ENCODE peak calls at places on chromosome 9, in four cellular contexts. B is right atrium auricular region, U is A673, K is pancreas. R is an unnamed sample.
A peak's percentile ranks its signal among the peaks of the same experiment; 100 is the strongest.

GRCh38 chr9:138075496-138075895 is 197.9 kb downstream of the CACNA1B start:
- DNase-seq in B (peak; percentile 38), U (no peak), K (no peak), R (no peak)

GRCh38 chr9:7376838-7377237 is 422.7 kb downstream of the DMAC1 start:
- DNase-seq in B (no peak), U (peak; percentile 93), K (no peak), R (no peak)

GRCh38 chr9:126407125-126407870 is 80.7 kb downstream of the MVB12B start:
- DNase-seq in B (no peak), U (no peak), K (no peak), R (no peak)

GRCh38 chr9:98135558-98135934 is 16.5 kb upstream of the TRIM14 start:
- DNase-seq in B (no peak), U (no peak), K (no peak), R (no peak)

GRCh38 chr9:133335924-133336811 is at the start of gene SURF6:
- DNase-seq in B (peak; percentile 89), U (peak; percentile 97), K (peak; percentile 88), R (peak; percentile 87)

GRCh38 chr9:18632624-18633407 is 158.9 kb downstream of the ADAMTSL1 start:
- DNase-seq in B (no peak), U (no peak), K (no peak), R (no peak)

GRCh38 chr9:80866576-80867227 is 822.6 kb downstream of the TLE1 start:
- DNase-seq in B (no peak), U (no peak), K (no peak), R (no peak)

GRCh38 chr9:89811896-89812450 is 207.2 kb downstream of the GADD45G start:
- DNase-seq in B (no peak), U (no peak), K (no peak), R (no peak)

GRCh38 chr9:87125819-87126218 is 178.5 kb upstream of the GAS1 start:
- DNase-seq in B (no peak), U (no peak), K (no peak), R (no peak)

GRCh38 chr9:86202338-86202882 is 57.0 kb downstream of the C9orf153 start:
- DNase-seq in B (no peak), U (peak; percentile 61), K (no peak), R (peak; percentile 27)

GRCh38 chr9:33506626-33507370 is 17.3 kb upstream of the ANKRD18B start:
- DNase-seq in B (no peak), U (no peak), K (no peak), R (no peak)

GRCh38 chr9:95726756-95727155 is 148.7 kb upstream of the ERCC6L2 start:
- DNase-seq in B (no peak), U (peak; percentile 68), K (no peak), R (no peak)

GRCh38 chr9:130192600-130192999 is 20.4 kb downstream of the NCS1 start:
- DNase-seq in B (no peak), U (no peak), K (peak; percentile 58), R (no peak)

GRCh38 chr9:130561056-130561455 is 18.3 kb upstream of the FUBP3 start:
- DNase-seq in B (no peak), U (no peak), K (no peak), R (no peak)

GRCh38 chr9:102069969-102070368 is 331.5 kb upstream of the GRIN3A start:
- DNase-seq in B (no peak), U (no peak), K (no peak), R (no peak)

GRCh38 chr9:33430942-33431341 is 16.5 kb downstream of the AQP3 start:
- DNase-seq in B (no peak), U (no peak), K (no peak), R (no peak)

GRCh38 chr9:92614763-92615441 is 55.0 kb downstream of the IPPK start:
- DNase-seq in B (no peak), U (no peak), K (no peak), R (no peak)

GRCh38 chr9:38380872-38381534 is 11.5 kb upstream of the ALDH1B1 start:
- DNase-seq in B (no peak), U (no peak), K (peak; percentile 32), R (no peak)

GRCh38 chr9:18909140-18910018 is 123.6 kb downstream of the SAXO1 start:
- DNase-seq in B (no peak), U (no peak), K (no peak), R (no peak)

GRCh38 chr9:99103505-99103904 is 1.4 kb upstream of the TGFBR1 start:
- DNase-seq in B (no peak), U (no peak), K (no peak), R (no peak)

GRCh38 chr9:87725900-87726709 is at the start of gene CTSL:
- DNase-seq in B (peak; percentile 98), U (peak; percentile 67), K (peak; percentile 88), R (no peak)

GRCh38 chr9:20117482-20117881 is 328.6 kb upstream of the SLC24A2 start:
- DNase-seq in B (no peak), U (no peak), K (no peak), R (no peak)

GRCh38 chr9:138102246-138103051 is 224.9 kb downstream of the CACNA1B start:
- DNase-seq in B (peak; percentile 43), U (no peak), K (no peak), R (no peak)

GRCh38 chr9:2526071-2526862 is 95.3 kb upstream of the VLDLR start:
- DNase-seq in B (no peak), U (no peak), K (no peak), R (no peak)

GRCh38 chr9:86741311-86742215 is 205.7 kb downstream of the GAS1 start:
- DNase-seq in B (peak; percentile 75), U (peak; percentile 65), K (no peak), R (no peak)

GRCh38 chr9:136372561-136373299 is 739 bp downstream of the CARD9 start:
- DNase-seq in B (peak; percentile 79), U (no peak), K (peak; percentile 62), R (no peak)
- TF ChIP-seq CTCF in B (no peak), U (no peak), K (no peak), R (no peak)

DNA sequence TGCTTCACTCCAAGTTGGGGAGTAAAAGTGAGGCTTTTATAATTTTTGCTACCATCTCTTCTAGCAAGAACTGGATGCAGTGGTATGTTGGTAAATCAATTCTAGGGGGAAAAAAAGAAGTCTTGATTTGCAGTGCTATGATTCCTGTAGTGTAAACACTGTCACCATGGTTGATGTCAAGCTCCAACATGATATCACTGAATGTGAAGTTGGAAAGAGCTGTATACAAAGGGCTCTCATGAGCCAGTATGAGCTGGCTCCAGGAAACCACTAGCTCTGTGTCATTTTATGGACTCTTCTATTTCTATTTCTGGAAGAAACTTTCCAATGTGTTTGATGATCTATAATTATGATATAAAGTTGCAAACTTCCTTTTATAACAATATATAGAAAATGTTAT is 439.3 kb downstream of the NTRK2 start:
- DNase-seq in B (no peak), U (no peak), K (no peak), R (no peak)
- TF ChIP-seq CTCF in B (no peak), U (no peak), K (no peak), R (no peak)

GRCh38 chr9:31541626-31542025 is 842.8 kb upstream of the ACO1 start:
- DNase-seq in B (no peak), U (no peak), K (no peak), R (no peak)

DNA sequence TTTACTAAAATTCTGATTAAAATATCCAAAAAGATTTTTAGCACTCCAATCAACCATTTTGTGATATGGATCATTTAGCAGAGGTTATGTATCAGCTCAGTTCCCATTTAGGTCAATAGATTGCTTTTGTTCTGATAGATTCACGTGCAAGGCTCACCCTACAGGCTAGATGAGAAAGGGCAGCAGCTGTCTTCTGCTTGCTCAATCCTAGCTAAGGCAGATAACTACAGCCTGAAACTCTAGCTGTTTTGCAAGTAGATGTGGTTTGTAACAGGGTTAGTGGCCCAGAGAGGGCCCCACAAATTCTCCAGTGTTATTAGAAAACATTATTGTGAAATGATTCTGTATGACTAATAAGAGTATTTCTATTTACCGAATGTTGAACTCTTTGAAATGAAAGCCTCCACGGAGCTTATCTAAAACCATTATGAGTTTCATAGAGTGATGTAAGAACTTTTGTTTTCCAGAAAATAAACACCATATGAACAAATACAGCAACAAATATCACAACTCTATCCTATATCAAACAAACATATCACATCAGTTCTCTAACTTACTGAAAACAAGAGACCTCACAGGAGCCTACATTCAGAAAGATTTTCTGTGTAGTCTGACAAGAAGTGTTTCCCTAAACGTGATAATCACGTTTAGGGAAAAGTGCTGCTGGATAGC is 841.9 kb upstream of the ACO1 start:
- DNase-seq in B (peak; percentile 65), U (peak; percentile 25), K (no peak), R (no peak)
- TF ChIP-seq CTCF in B (no peak), U (peak; percentile 41), K (no peak), R (peak; percentile 10)

GRCh38 chr9:118331622-118332045 is 627.4 kb downstream of the TLR4 start:
- DNase-seq in B (peak; percentile 60), U (no peak), K (no peak), R (no peak)

GRCh38 chr9:118326326-118326725 is 622.1 kb downstream of the TLR4 start:
- DNase-seq in B (no peak), U (no peak), K (no peak), R (no peak)

GRCh38 chr9:118325757-118326156 is 621.6 kb downstream of the TLR4 start:
- DNase-seq in B (no peak), U (no peak), K (no peak), R (no peak)

GRCh38 chr9:118336167-118336951 is 632.2 kb downstream of the TLR4 start:
- DNase-seq in B (no peak), U (no peak), K (no peak), R (no peak)

GRCh38 chr9:118330191-118330986 is 626.2 kb downstream of the TLR4 start:
- DNase-seq in B (no peak), U (no peak), K (no peak), R (no peak)
- TF ChIP-seq CTCF in B (no peak), U (no peak), K (no peak), R (no peak)

GRCh38 chr9:111962021-111962420 is 65.4 kb downstream of the UGCG start:
- DNase-seq in B (no peak), U (no peak), K (no peak), R (no peak)

GRCh38 chr9:111959468-111959941 is 62.9 kb downstream of the UGCG start:
- DNase-seq in B (peak; percentile 81), U (no peak), K (peak; percentile 44), R (no peak)

GRCh38 chr9:111961011-111961410 is 64.4 kb downstream of the UGCG start:
- DNase-seq in B (no peak), U (no peak), K (no peak), R (no peak)

GRCh38 chr9:111959960-111960359 is 63.3 kb downstream of the UGCG start:
- DNase-seq in B (no peak), U (no peak), K (no peak), R (no peak)

GRCh38 chr9:111961575-111961974 is 65.0 kb downstream of the UGCG start:
- DNase-seq in B (no peak), U (peak; percentile 83), K (peak; percentile 51), R (no peak)
- TF ChIP-seq CTCF in B (no peak), U (no peak), K (no peak), R (no peak)